ENCODE peak calls at places on chromosomes 11 and 22, in five cellular contexts. S, K, W, F and U are unnamed samples.
A peak's percentile ranks its signal among the peaks of the same experiment; 100 is the strongest.

GRCh38 chr22:23315341-23315917 is 135.1 kb downstream of the BCR start:
- DNase-seq in W (no peak), K (peak; percentile 73), F (peak; percentile 51), S (peak; percentile 76), U (peak; percentile 78)

GRCh38 chr11:118310781-118311485 is 6.4 kb downstream of the CD3E start:
- DNase-seq in K (no peak), F (no peak), S (no peak), W (no peak), U (no peak)

GRCh38 chr11:77046060-77046501 is 11.9 kb downstream of the B3GNT6 start:
- DNase-seq in S (peak; percentile 25), W (no peak), F (no peak), K (peak; percentile 50), U (peak; percentile 12)

GRCh38 chr11:22957890-22958289 is 97.6 kb upstream of the CCDC179 start:
- DNase-seq in S (no peak), W (no peak), K (peak; percentile 5), F (no peak), U (no peak)

GRCh38 chr22:19292262-19293230 is 1.0 kb upstream of the CLTCL1 start:
- DNase-seq in W (peak; percentile 35), K (no peak), F (peak; percentile 69), S (peak; percentile 53), U (peak; percentile 85)

GRCh38 chr11:101863361-101863760 is 51.4 kb upstream of the CEP126 start:
- DNase-seq in S (peak; percentile 56), K (peak; percentile 57), W (no peak), F (peak; percentile 85), U (peak; percentile 56)

GRCh38 chr11:21602734-21603133 is 590.2 kb upstream of the ANO5 start:
- DNase-seq in F (no peak), S (no peak), W (no peak), K (no peak), U (no peak)

GRCh38 chr11:114762437-114762836 is 84.1 kb downstream of the NXPE2 start:
- DNase-seq in W (peak; percentile 55), K (peak; percentile 62), S (peak; percentile 75), F (peak; percentile 67), U (peak; percentile 61)

GRCh38 chr11:58900479-58901420 is 38.5 kb upstream of the GLYATL1 start:
- DNase-seq in F (peak; percentile 63), K (peak; percentile 84), S (peak; percentile 88), W (peak; percentile 58), U (peak; percentile 83)

GRCh38 chr11:44711113-44711512 is 15.6 kb upstream of the TSPAN18 start:
- DNase-seq in K (no peak), S (no peak), F (no peak), W (no peak), U (no peak)

GRCh38 chr22:25013634-25014033 is 61.1 kb downstream of the KIAA1671 start:
- DNase-seq in S (no peak), F (no peak), W (no peak), K (no peak), U (peak; percentile 36)

DNA sequence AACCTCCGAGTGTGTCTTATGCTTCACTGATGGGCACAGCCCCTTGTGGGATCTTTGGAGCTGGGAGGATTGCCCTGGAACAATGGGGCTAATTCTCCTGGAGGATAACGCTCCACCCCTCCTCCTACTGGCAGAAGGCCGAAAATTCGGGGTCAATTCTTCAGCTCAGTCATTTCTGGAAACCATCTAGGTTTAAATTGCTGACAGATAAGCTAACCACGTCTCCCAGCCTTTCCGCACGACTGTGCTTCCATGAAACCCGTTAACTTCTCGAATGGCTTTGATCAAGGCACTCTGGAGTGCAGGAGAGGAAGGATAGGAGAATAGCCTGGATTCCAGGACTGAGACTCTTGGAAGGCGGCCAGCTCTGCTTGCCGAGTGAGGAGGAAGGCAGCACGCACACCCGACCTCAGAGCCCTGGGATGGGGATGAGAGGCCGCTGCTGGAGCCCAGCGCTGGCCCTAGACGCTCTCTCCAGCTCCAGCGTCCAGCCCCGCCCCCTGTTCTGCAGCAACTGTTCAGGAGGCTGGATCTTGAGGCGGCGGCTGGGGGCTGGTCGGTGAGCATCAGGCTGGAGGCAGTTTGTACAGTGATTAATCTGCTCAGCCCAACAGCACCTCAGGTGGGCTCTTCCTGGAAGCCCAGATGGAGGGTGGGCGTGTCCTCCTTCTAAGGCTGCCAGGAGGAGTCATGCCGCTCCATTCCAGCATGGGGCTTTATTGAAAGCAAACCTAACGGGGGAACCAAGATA is 176.7 kb upstream of the NCAM1 start:
- DNase-seq in F (peak; percentile 94), S (peak; percentile 98), W (peak; percentile 57), K (peak; percentile 78), U (peak; percentile 35)
- H3K4me3 ChIP-seq in F (peak overlapping the region; percentile 54), S (no peak overlapping the region), W (no peak overlapping the region), K (peak overlapping the region; percentile 40), U (peak overlapping the region; percentile 8)

GRCh38 chr11:1563149-1563638 is 8.9 kb downstream of the DUSP8 start:
- DNase-seq in K (no peak), F (no peak), S (no peak), W (no peak), U (no peak)
- TF ChIP-seq CTCF in K (no peak), F (no peak), S (no peak), W (no peak), U (no peak)

DNA sequence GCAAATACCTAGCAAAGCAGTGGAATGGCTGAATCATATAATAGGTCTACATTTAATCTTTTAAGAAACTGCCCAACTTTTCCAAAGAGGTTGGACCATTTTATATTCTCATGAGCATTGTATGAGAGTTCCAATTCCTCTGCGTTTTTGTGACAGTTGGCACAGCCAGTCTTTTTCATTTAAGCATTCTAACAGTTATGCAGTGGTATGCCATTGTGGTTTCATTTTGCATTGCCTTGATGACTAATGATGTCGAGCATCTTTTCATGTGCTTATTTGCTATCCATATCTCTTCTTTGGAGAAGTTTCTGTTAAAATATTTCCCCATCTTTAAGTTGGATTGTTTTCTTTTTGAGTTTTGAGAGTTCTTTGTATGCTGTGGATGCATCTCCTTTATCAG is 38.7 kb downstream of the EIF3F start:
- DNase-seq in S (peak; percentile 83), K (no peak), F (peak; percentile 80), W (no peak), U (peak; percentile 77)
- H3K4me3 ChIP-seq in S (no peak overlapping the region), K (no peak overlapping the region), F (no peak overlapping the region), W (no peak overlapping the region), U (no peak overlapping the region)

GRCh38 chr11:128777369-128778011 is 83.6 kb downstream of the FLI1 start:
- DNase-seq in S (no peak), K (no peak), W (no peak), F (no peak), U (no peak)
- TF ChIP-seq CTCF in S (no peak), K (no peak), W (no peak), F (no peak), U (no peak)

DNA sequence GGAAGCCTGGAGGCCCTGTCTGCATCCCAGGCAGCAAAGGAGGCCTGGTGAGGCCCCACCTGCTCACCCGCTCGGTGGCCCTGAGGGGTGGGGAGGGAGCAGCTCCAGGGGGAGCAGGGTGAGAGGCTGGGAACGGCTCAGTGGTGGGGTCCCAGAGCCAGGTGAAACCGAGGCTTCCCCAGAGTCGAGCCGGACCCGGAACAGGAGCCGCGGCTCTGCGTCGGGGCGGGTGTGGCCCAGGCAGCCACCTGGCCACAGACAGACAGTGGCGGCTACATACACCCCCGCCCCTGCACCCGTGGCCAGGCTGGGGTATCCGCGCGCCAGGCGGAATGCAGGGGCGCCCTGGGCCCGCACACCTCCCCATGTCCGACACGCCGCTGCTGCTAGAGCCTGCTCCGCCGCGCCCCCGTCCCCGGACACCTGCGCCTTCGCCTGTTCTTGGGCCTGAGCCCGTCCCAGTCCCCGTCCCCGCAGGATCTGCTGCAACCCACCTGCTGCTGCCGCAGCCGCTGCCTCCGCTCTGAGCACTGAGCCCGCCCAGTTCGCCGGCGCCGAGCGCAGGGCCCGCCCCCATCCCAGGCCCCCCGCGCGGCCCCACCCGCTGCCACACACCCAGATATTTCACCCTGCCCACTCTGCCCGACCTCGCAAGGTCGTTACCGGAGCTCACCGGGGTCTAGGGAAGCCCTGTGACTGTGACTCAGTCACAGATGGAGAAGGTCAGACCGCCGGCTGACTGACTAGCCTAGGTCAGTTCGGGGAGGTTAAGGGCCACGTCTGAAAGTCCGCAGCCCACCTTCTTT is at the start of gene SLC7A4:
- DNase-seq in F (no peak), S (no peak), K (no peak), W (no peak), U (no peak)
- H3K4me3 ChIP-seq in F (peak within 1 kb of the TSS; percentile 27), S (peak within 1 kb of the TSS; percentile 17), K (peak within 1 kb of the TSS; percentile 25), W (peak within 1 kb of the TSS; percentile 13), U (no peak within 1 kb of the TSS)

DNA sequence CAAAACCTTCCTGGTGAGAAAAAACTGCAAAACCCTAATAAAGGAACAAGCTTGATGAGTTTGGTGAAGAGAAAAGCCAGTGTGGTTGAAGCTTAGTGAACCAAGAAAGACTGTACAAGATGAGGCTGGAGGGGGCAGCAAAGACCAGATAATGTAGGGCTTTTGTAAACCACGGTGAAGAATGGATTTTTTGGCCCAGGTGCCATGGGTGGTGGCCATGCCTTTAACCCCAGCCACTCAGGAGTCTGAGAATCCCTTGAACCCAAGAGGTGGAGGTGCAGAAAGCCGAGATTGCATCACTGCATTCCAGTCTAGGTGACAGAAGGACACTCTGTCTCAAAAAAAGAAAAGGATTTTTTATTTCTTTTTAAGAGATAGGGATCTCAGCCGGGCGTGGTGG is 5.0 kb upstream of the ZDHHC5 start:
- DNase-seq in W (no peak), K (no peak), F (no peak), S (no peak), U (no peak)
- TF ChIP-seq CTCF in W (no peak), K (peak; percentile 16), F (peak; percentile 2), S (no peak), U (no peak)

GRCh38 chr11:46294365-46295309 is 17.2 kb downstream of the CREB3L1 start:
- DNase-seq in S (peak; percentile 88), F (peak; percentile 98), W (peak; percentile 67), K (no peak), U (peak; percentile 81)
- H3K4me3 ChIP-seq in S (peak overlapping the region; percentile 28), F (peak overlapping the region; percentile 59), W (peak overlapping the region; percentile 48), K (peak overlapping the region; percentile 50), U (peak overlapping the region; percentile 53)

DNA sequence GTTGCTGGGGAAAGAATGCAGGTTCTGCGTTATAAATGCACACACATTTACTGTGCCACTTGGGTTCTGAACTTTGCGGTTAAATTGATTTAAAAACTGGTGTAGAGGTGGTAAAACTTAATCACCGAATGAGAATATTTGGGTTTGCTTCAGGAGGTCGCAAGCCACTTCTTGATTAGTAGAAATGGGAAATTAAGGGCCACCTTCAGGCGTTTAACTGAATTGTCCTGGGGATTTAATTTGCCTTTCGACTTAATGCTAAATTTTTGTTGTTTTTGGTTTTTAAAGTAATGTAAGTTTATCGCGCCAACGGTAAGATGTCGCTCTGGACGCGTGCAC is 460 bp upstream of the NCR3LG1 start:
- DNase-seq in F (no peak), K (peak; percentile 25), W (no peak), S (no peak), U (no peak)
- TF ChIP-seq CTCF in F (peak; percentile 33), K (peak; percentile 39), W (peak; percentile 20), S (peak; percentile 25), U (peak; percentile 7)

DNA sequence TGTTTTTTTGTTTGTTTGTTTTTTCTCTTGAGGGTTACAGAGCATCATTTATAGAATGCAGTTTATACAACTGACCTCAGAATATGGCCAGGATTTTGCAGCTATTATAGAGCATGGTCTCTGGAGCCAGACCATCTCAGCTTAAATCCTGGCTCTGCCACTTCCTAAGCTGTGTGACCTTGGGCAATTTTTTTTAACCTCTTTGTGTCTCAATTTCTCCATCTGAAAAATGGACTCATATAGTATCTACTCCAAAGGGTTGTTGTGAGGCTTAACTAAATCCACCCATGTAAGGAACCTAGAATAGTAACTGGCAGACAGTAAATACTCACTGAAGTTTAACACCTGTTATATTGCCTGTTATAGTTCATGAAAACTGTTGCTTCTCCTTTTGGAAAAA is 8.3 kb upstream of the DGAT2 start:
- DNase-seq in W (no peak), S (no peak), K (no peak), F (no peak), U (no peak)
- H3K4me3 ChIP-seq in W (no peak overlapping the region), S (no peak overlapping the region), K (no peak overlapping the region), F (no peak overlapping the region), U (no peak overlapping the region)